ENCODE peak calls at places on chromosomes 5 and 9, in four cellular contexts. M is HepG2, C is H1, L is K562. H is an unnamed sample.
A peak's percentile ranks its signal among the peaks of the same experiment; 100 is the strongest.

GRCh38 chr5:113800686-113801085 is 287.2 kb downstream of the YTHDC2 start:
- DNase-seq in M (no peak), C (no peak), L (no peak), H (no peak)

GRCh38 chr5:158538506-158539074 is 561.1 kb downstream of the EBF1 start:
- DNase-seq in M (no peak), C (peak; percentile 5), L (no peak), H (no peak)

GRCh38 chr9:23635276-23635675 is 190.8 kb downstream of the ELAVL2 start:
- DNase-seq in M (no peak), C (no peak), L (no peak), H (no peak)

GRCh38 chr9:10050016-10050415 is 562.8 kb downstream of the PTPRD start:
- DNase-seq in M (no peak), C (no peak), L (no peak), H (no peak)

GRCh38 chr5:105413406-105413990 is 1850.9 kb upstream of the NUDT12 start:
- DNase-seq in M (no peak), C (no peak), L (no peak), H (no peak)

GRCh38 chr5:61307196-61307590 is 24.9 kb upstream of the ZSWIM6 start:
- DNase-seq in M (no peak), C (no peak), L (no peak), H (no peak)

GRCh38 chr5:90878549-90879196 is 320.1 kb downstream of the ADGRV1 start:
- DNase-seq in M (no peak), C (no peak), L (no peak), H (peak; percentile 90)

GRCh38 chr5:547086-547924 is 23.1 kb upstream of the SLC9A3 start:
- DNase-seq in M (no peak), C (no peak), L (no peak), H (no peak)

GRCh38 chr5:80192507-80193241 is 63.2 kb downstream of the SERINC5 start:
- DNase-seq in M (peak; percentile 31), C (no peak), L (no peak), H (no peak)

GRCh38 chr9:21841133-21841532 is 38.7 kb downstream of the MTAP start:
- DNase-seq in M (no peak), C (no peak), L (no peak), H (no peak)

GRCh38 chr5:160787247-160787646 is 64.8 kb downstream of the ATP10B start:
- DNase-seq in M (peak; percentile 9), C (peak; percentile 15), L (no peak), H (no peak)

GRCh38 chr9:127970401-127971313 is 10.1 kb downstream of the EEIG1 start:
- DNase-seq in M (no peak), C (no peak), L (no peak), H (no peak)

GRCh38 chr5:88236866-88237642 is 31.6 kb downstream of the TMEM161B start:
- DNase-seq in M (no peak), C (no peak), L (no peak), H (no peak)

DNA sequence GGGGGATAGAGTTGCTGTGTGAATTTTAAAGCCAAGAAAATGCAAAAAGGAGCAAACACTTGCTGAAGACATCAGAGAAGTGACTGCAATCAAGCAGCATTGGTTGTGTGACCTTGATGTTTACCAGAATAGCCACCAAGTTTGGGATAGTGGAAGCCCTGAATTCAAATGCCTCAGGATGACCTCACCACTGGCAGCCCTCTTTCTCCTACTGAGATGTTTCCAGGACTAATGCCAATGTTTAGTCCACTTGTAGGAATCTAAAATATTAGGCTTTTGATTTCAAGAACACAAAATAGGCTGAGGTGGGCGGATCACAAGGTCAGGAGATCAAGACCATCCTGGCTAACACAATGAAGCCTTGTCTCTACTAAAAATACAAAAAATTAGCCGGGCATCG is 112.2 kb upstream of the NUDT12 start:
- DNase-seq in M (no peak), C (no peak), L (no peak), H (no peak)
- TF ChIP-seq JUN in M (no peak), C (no peak), L (no peak), H (no peak)

DNA sequence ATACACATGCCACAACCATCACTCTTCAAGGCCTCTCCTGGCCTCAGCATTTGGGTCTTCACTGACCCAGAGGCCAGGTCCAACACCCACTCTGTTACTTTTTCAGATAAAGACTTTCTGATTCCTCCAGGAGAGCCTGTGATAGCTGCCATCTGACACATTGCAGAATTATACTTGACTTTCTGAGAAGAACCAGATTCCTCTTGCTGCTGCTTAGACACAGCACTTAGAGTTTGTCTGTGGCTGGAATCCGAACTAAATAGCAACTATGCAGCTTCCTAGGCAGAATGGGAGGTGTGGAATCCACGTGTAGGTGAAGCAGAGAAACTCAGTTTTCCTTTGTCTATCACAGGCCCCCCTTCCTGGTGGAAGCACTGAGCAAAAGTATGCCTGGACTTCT is 344.7 kb upstream of the SLC30A5 start:
- DNase-seq in M (no peak), C (no peak), L (no peak), H (no peak)
- TF ChIP-seq EZH2 in M (no peak), C (no peak), L (no peak), H (no peak)

GRCh38 chr9:738209-738915 is 103.1 kb upstream of the DMRT1 start:
- DNase-seq in M (no peak), C (no peak), L (no peak), H (no peak)
- TF ChIP-seq JUN in M (no peak), C (no peak), L (no peak), H (no peak)

DNA sequence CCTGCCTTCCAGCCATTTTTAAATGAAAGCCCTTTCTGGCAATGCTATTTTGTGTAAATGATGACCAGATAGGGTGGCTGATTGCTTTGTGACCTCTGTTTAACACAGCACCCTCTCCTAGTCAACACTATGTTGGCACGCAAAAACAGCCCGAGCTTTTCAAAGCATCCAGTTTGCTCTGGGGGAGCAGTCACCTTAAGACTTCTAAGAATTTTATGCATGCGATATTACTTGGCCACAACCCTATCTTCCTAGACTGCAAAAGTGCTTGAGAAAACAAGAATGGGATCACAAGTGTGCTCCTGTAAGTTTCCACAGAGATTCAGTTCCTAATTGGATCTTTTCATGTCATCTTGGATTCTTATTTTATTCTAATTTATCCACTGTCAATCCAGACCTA is 294.1 kb downstream of the ATPSCKMT start:
- DNase-seq in M (no peak), C (no peak), L (no peak), H (no peak)
- TF ChIP-seq EZH2 in M (no peak), C (no peak), L (no peak), H (no peak)

GRCh38 chr5:35458824-35459207 is 158.8 kb upstream of the SPEF2 start:
- DNase-seq in M (no peak), C (no peak), L (no peak), H (no peak)
- TF ChIP-seq JUN in M (no peak), C (no peak), L (no peak), H (no peak)

GRCh38 chr5:139847091-139847490 is 51.5 kb downstream of the PSD2 start:
- DNase-seq in M (no peak), C (no peak), L (no peak), H (no peak)
- TF ChIP-seq EZH2 in M (no peak), C (peak; percentile 49), L (no peak), H (peak; percentile 34)

GRCh38 chr5:134245101-134245604 is 19.3 kb upstream of the PPP2CA start:
- DNase-seq in M (peak; percentile 86), C (no peak), L (no peak), H (peak; percentile 45)

GRCh38 chr5:134247411-134247810 is 21.5 kb upstream of the PPP2CA start:
- DNase-seq in M (peak; percentile 69), C (no peak), L (no peak), H (peak; percentile 33)

GRCh38 chr5:134247825-134248224 is 22.0 kb upstream of the PPP2CA start:
- DNase-seq in M (no peak), C (no peak), L (peak; percentile 15), H (no peak)

GRCh38 chr5:134246771-134247329 is 21.0 kb upstream of the PPP2CA start:
- DNase-seq in M (peak; percentile 24), C (no peak), L (no peak), H (no peak)

DNA sequence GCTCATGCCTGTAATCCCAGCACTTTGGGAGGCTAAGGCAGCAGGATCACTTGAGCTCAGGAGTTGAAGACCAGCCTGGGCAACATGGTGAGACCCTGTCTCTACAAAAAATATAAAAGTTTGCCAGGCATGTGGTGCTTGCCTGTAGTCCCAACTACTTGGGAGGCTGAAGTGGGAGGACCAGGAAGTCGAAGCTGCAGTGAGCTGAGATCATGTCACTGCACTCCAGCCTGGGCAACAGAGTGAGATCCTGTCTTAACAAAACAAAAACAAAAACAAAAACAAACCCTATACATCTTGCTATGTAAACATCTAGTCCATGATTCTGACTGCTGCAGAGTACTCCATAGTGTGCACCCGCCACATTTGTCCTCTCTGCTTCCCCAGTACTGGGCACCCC is 19.8 kb upstream of the PPP2CA start:
- DNase-seq in M (no peak), C (no peak), L (no peak), H (no peak)
- TF ChIP-seq JUN in M (no peak), C (no peak), L (no peak), H (no peak)